ENCODE peak calls at places on chromosome 22, in eight cellular contexts. U, S, I, B, M, T, Q and A are unnamed samples.

GRCh38 chr22:42841444-42841843 is 15.6 kb downstream of the ARFGAP3 start:
- DNase-seq in B (no peak), M (no peak), S (no peak), I (peak), T (no peak), U (no peak), Q (no peak), A (no peak)

GRCh38 chr22:36829370-36830002 is 12.7 kb upstream of the PVALB start:
- DNase-seq in Q (no peak), M (no peak), S (no peak), I (no peak), B (no peak), U (peak), T (no peak), A (no peak)

GRCh38 chr22:24134090-24134846 is 47.0 kb upstream of the SUSD2 start:
- DNase-seq in M (no peak), I (no peak), S (peak), T (peak), B (peak), U (no peak), Q (peak), A (no peak)

GRCh38 chr22:28594784-28595324 is 84.8 kb downstream of the TTC28 start:
- DNase-seq in T (no peak), B (no peak), M (no peak), I (peak), S (no peak), U (peak), Q (no peak), A (peak)

GRCh38 chr22:49655168-49655812 is 172.4 kb downstream of the BRD1 start:
- DNase-seq in B (no peak), Q (no peak), U (no peak), S (no peak), I (no peak), T (no peak), M (no peak), A (no peak)

GRCh38 chr22:17997456-17997855 is 26.9 kb downstream of the MICAL3 start:
- DNase-seq in I (peak), M (no peak), Q (no peak), S (no peak), U (no peak), B (no peak), T (no peak), A (no peak)

GRCh38 chr22:42670921-42671709 is 21.9 kb upstream of the CYB5R3 start:
- DNase-seq in Q (no peak), B (no peak), U (no peak), I (peak), T (no peak), S (no peak), M (no peak), A (no peak)

GRCh38 chr22:50208939-50209892 is 8.4 kb downstream of the SELENOO start:
- DNase-seq in U (no peak), M (no peak), T (no peak), S (no peak), B (no peak), Q (no peak), I (no peak), A (no peak)

GRCh38 chr22:32177221-32177765 is 18.2 kb upstream of the C22orf42 start:
- DNase-seq in U (no peak), Q (no peak), I (no peak), T (no peak), M (no peak), S (no peak), B (no peak), A (no peak)

GRCh38 chr22:47626428-47627390 is 864.3 kb downstream of the TBC1D22A start:
- DNase-seq in U (no peak), I (no peak), S (no peak), T (no peak), B (no peak), M (no peak), Q (no peak), A (no peak)

GRCh38 chr22:43168416-43169309 is 17.3 kb downstream of the TSPO start:
- DNase-seq in U (no peak), I (peak), B (no peak), S (no peak), Q (no peak), M (no peak), T (no peak), A (no peak)

GRCh38 chr22:19114984-19115552 is 7.1 kb downstream of the DGCR2 start:
- DNase-seq in M (no peak), U (no peak), S (no peak), Q (no peak), I (no peak), T (no peak), B (no peak), A (no peak)

GRCh38 chr22:19398680-19399079 is 32.9 kb downstream of the HIRA start:
- DNase-seq in S (no peak), T (no peak), I (no peak), U (no peak), Q (no peak), M (no peak), B (no peak), A (no peak)

GRCh38 chr22:23769321-23769965 is 1.7 kb upstream of the CHCHD10 start:
- DNase-seq in B (no peak), M (no peak), Q (no peak), I (no peak), S (no peak), T (no peak), U (no peak), A (no peak)

GRCh38 chr22:45053571-45053970 is 43.8 kb upstream of the PHF21B start:
- DNase-seq in M (no peak), T (no peak), U (no peak), S (no peak), I (no peak), B (no peak), Q (no peak), A (no peak)

GRCh38 chr22:35397095-35397904 is 2.6 kb upstream of the MCM5 start:
- DNase-seq in I (no peak), Q (no peak), T (no peak), B (no peak), S (no peak), M (no peak), U (no peak), A (peak)

GRCh38 chr22:35539910-35540599 is 576 bp upstream of the RASD2 start:
- DNase-seq in Q (peak), I (no peak), T (peak), S (peak), U (peak), M (peak), B (peak), A (peak)

GRCh38 chr22:44026630-44027511 is 2.8 kb downstream of the PARVB start:
- DNase-seq in U (no peak), Q (no peak), T (peak), I (peak), S (no peak), B (peak), M (peak), A (no peak)

GRCh38 chr22:49193901-49194465 is 633.7 kb downstream of the BRD1 start:
- DNase-seq in M (no peak), S (no peak), U (no peak), B (no peak), T (no peak), I (no peak), Q (no peak), A (no peak)

GRCh38 chr22:30047364-30047738 is 32.9 kb upstream of the HORMAD2 start:
- DNase-seq in Q (no peak), M (no peak), U (peak), I (no peak), B (no peak), T (no peak), S (peak), A (peak)

GRCh38 chr22:19051381-19051780 is 70.8 kb downstream of the DGCR2 start:
- DNase-seq in S (no peak), B (no peak), M (no peak), Q (no peak), T (no peak), U (peak), I (no peak), A (no peak)

GRCh38 chr22:26377170-26377825 is 51.8 kb upstream of the ASPHD2 start:
- DNase-seq in M (no peak), T (no peak), B (no peak), Q (no peak), U (no peak), S (peak), I (no peak), A (no peak)

GRCh38 chr22:30220338-30221009 is 26.1 kb downstream of the LIF start:
- DNase-seq in Q (no peak), I (no peak), M (no peak), S (no peak), U (no peak), T (no peak), B (no peak), A (no peak)

GRCh38 chr22:38028344-38029130 is 28.7 kb upstream of the PICK1 start:
- DNase-seq in M (no peak), B (no peak), Q (no peak), T (no peak), I (no peak), S (no peak), U (peak), A (no peak)

GRCh38 chr22:20933910-20934309 is 16.7 kb downstream of the CRKL start:
- DNase-seq in T (no peak), B (no peak), S (no peak), M (no peak), U (no peak), Q (no peak), I (no peak), A (no peak)

GRCh38 chr22:40666151-40666848 is 13.0 kb upstream of the MCHR1 start:
- DNase-seq in I (no peak), U (no peak), Q (no peak), T (no peak), M (no peak), S (no peak), B (no peak), A (no peak)

GRCh38 chr22:44243761-44244160 is 63.0 kb downstream of the PARVG start:
- DNase-seq in M (no peak), Q (no peak), B (no peak), T (no peak), S (no peak), I (no peak), U (no peak), A (no peak)

GRCh38 chr22:50293441-50294318 is 13.8 kb downstream of the PLXNB2 start:
- DNase-seq in S (no peak), Q (peak), M (no peak), B (no peak), T (no peak), I (peak), U (no peak), A (peak)

GRCh38 chr22:45879552-45879949 is 97.4 kb downstream of the WNT7B start:
- DNase-seq in M (no peak), T (no peak), I (no peak), S (no peak), B (no peak), Q (no peak), U (no peak), A (no peak)